ENCODE peak calls at places on chromosomes 7 and 10, in four cellular contexts. X is suprapubic skin, J is NCI-H446 treated with DMSO at 0.1 percent for 48 hours, Q is LoVo. O is an unnamed sample.

GRCh38 chr7:128985660-128986059 is 47.9 kb downstream of the IRF5 start:
- DNase-seq in X (no peak), J (no peak), Q (no peak), O (no peak)

GRCh38 chr7:139889186-139889871 is 60.3 kb downstream of the TBXAS1 start:
- DNase-seq in X (no peak), J (no peak), Q (no peak), O (no peak)

GRCh38 chr7:47458057-47458456 is 123.9 kb downstream of the TNS3 start:
- DNase-seq in X (no peak), J (no peak), Q (no peak), O (no peak)

GRCh38 chr7:95213809-95214492 is 110.4 kb downstream of the PON1 start:
- DNase-seq in X (no peak), J (peak; percentile 22), Q (no peak), O (no peak)

GRCh38 chr7:116577320-116577871 is 52.6 kb downstream of the CAV1 start:
- DNase-seq in X (no peak), J (no peak), Q (no peak), O (no peak)

GRCh38 chr7:93921190-93921585 is 347 bp upstream of the GNG11 start:
- DNase-seq in X (no peak), J (no peak), Q (no peak), O (no peak)

GRCh38 chr10:37754538-37755323 is 102.7 kb downstream of the ZNF248 start:
- DNase-seq in X (no peak), J (no peak), Q (peak; percentile 23), O (no peak)

GRCh38 chr10:607545-608196 is 81.8 kb downstream of the DIP2C start:
- DNase-seq in X (no peak), J (no peak), Q (no peak), O (no peak)

GRCh38 chr7:155845226-155845625 is 33.0 kb upstream of the SHH start:
- DNase-seq in X (peak; percentile 75), J (no peak), Q (no peak), O (no peak)

GRCh38 chr10:126781817-126782216 is 111.3 kb upstream of the C10orf90 start:
- DNase-seq in X (no peak), J (no peak), Q (no peak), O (no peak)

GRCh38 chr7:159014297-159015062 is 130.2 kb downstream of the VIPR2 start:
- DNase-seq in X (no peak), J (no peak), Q (no peak), O (no peak)

GRCh38 chr7:18320971-18321567 is 174.5 kb upstream of the HDAC9 start:
- DNase-seq in X (no peak), J (no peak), Q (peak; percentile 65), O (no peak)

GRCh38 chr7:92794386-92794785 is 42.0 kb downstream of the CDK6 start:
- DNase-seq in X (no peak), J (peak; percentile 39), Q (no peak), O (no peak)

GRCh38 chr7:106143711-106144347 is 31.7 kb upstream of the SYPL1 start:
- DNase-seq in X (no peak), J (no peak), Q (no peak), O (no peak)

GRCh38 chr10:64630534-64630933 is 1109.3 kb downstream of the REEP3 start:
- DNase-seq in X (no peak), J (no peak), Q (no peak), O (no peak)

GRCh38 chr7:156889089-156889488 is 3.9 kb downstream of the LMBR1 start:
- DNase-seq in X (no peak), J (no peak), Q (no peak), O (no peak)

GRCh38 chr10:6275022-6275997 is 72.6 kb downstream of the PFKFB3 start:
- DNase-seq in X (peak; percentile 95), J (peak; percentile 20), Q (peak; percentile 88), O (peak; percentile 100)

GRCh38 chr10:71184402-71184801 is 28.0 kb upstream of the UNC5B start:
- DNase-seq in X (no peak), J (no peak), Q (no peak), O (no peak)

GRCh38 chr10:103367379-103367781 is 396 bp upstream of the TAF5 start:
- DNase-seq in X (no peak), J (no peak), Q (no peak), O (no peak)

GRCh38 chr7:139913555-139914135 is 84.6 kb downstream of the TBXAS1 start:
- DNase-seq in X (no peak), J (no peak), Q (no peak), O (no peak)

GRCh38 chr10:93421426-93421825 is 60.7 kb downstream of the MYOF start:
- DNase-seq in X (no peak), J (no peak), Q (no peak), O (no peak)

GRCh38 chr7:97409346-97409745 is 291.8 kb downstream of the SDHAF3 start:
- DNase-seq in X (no peak), J (no peak), Q (no peak), O (no peak)

GRCh38 chr7:199465-200249 is 7.3 kb downstream of the FAM20C start:
- DNase-seq in X (no peak), J (no peak), Q (no peak), O (no peak)

GRCh38 chr7:31134246-31135188 is 82.4 kb downstream of the ADCYAP1R1 start:
- DNase-seq in X (no peak), J (peak; percentile 60), Q (peak; percentile 82), O (no peak)

GRCh38 chr10:122044713-122045112 is 55.8 kb downstream of the TACC2 start:
- DNase-seq in X (no peak), J (peak; percentile 11), Q (no peak), O (no peak)

GRCh38 chr10:99520804-99521473 is 11.8 kb upstream of the NKX2-3 start:
- DNase-seq in X (no peak), J (no peak), Q (no peak), O (no peak)

GRCh38 chr7:129435414-129435829 is 1.2 kb downstream of the STRIP2 start:
- DNase-seq in X (no peak), J (no peak), Q (no peak), O (no peak)

GRCh38 chr10:126331101-126331500 is 57.2 kb downstream of the ADAM12 start:
- DNase-seq in X (no peak), J (no peak), Q (no peak), O (no peak)

GRCh38 chr7:74480861-74481417 is 27.2 kb downstream of the GTF2IRD1 start:
- DNase-seq in X (no peak), J (no peak), Q (no peak), O (peak; percentile 57)

GRCh38 chr10:129951841-129952240 is 12.2 kb downstream of the EBF3 start:
- DNase-seq in X (peak; percentile 32), J (no peak), Q (no peak), O (no peak)

GRCh38 chr10:51602326-51602725 is 97.1 kb downstream of the CSTF2T start:
- DNase-seq in X (no peak), J (no peak), Q (no peak), O (no peak)

GRCh38 chr7:85730016-85730415 is 543.2 kb upstream of the SEMA3D start:
- DNase-seq in X (no peak), J (peak; percentile 19), Q (no peak), O (no peak)

GRCh38 chr7:4269746-4270145 is 412.3 kb upstream of the FOXK1 start:
- DNase-seq in X (no peak), J (no peak), Q (no peak), O (no peak)

GRCh38 chr10:44963772-44964633 is 4.4 kb downstream of the RASSF4 start:
- DNase-seq in X (no peak), J (no peak), Q (no peak), O (no peak)

GRCh38 chr10:37053476-37053875 is 71.9 kb upstream of the ANKRD30A start:
- DNase-seq in X (no peak), J (no peak), Q (no peak), O (no peak)

GRCh38 chr7:152866125-152866524 is 106.6 kb downstream of the ACTR3B start:
- DNase-seq in X (no peak), J (no peak), Q (no peak), O (no peak)

GRCh38 chr10:99370993-99371392 is 41.8 kb downstream of the CNNM1 start:
- DNase-seq in X (no peak), J (no peak), Q (no peak), O (no peak)

O was measured in CD14-positive monocyte.